ENCODE peak calls at places on chromosomes 11 and 22, in five cellular contexts. M, N, W, U and O are unnamed samples. For H3K4me1, the result is how much of the 10 kb centered on the place peaks cover.

GRCh38 chr11:18748766-18749375 is 22.9 kb upstream of the IGSF22 start:
- DNase-seq in M (no peak), N (no peak), W (no peak), U (no peak), O (no peak)

GRCh38 chr11:44992181-44992582 is 41.5 kb upstream of the TP53I11 start:
- DNase-seq in M (no peak), N (no peak), W (no peak), U (no peak), O (no peak)

GRCh38 chr11:125431009-125431408 is 65.1 kb downstream of the FEZ1 start:
- DNase-seq in M (no peak), N (no peak), W (no peak), U (no peak), O (no peak)

GRCh38 chr11:16876053-16876752 is 137.8 kb downstream of the C11orf58 start:
- DNase-seq in M (no peak), N (no peak), W (no peak), U (no peak), O (no peak)

GRCh38 chr11:117328414-117329010 is 858 bp downstream of the CEP164 start:
- DNase-seq in M (no peak), N (no peak), W (no peak), U (no peak), O (no peak)

GRCh38 chr22:49322861-49323622 is 504.6 kb downstream of the BRD1 start:
- DNase-seq in M (no peak), N (peak), W (no peak), U (no peak), O (peak)

GRCh38 chr11:827146-827860 is 416 bp upstream of the CRACR2B start:
- DNase-seq in M (no peak), N (no peak), W (peak), U (peak), O (no peak)

GRCh38 chr11:30059172-30059815 is 42.5 kb upstream of the KCNA4 start:
- DNase-seq in M (no peak), N (no peak), W (no peak), U (no peak), O (no peak)

GRCh38 chr22:36183446-36183845 is 18.2 kb downstream of the APOL4 start:
- DNase-seq in M (no peak), N (no peak), W (no peak), U (no peak), O (no peak)

GRCh38 chr11:125903753-125904659 is at the start of gene DDX25:
- DNase-seq in M (peak), N (no peak), W (peak), U (no peak), O (no peak)

DNA sequence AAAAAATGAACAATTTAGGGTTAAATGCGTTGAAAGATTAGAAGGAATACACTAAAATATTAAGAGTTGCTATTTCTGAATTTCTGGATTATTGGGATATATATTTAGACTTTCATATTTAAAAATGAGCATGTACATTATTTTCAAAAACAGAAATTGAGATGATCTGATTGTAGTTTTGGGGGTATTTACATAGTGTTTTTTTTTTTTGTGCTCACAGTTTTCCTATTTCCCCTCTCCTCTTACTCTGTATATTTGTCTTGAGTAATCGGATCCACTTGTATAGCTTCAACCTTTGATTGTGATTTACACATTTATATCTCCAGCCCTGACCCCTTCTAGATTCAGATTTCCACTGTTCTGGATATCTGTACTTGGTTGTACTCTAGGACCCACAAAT is 5.3 kb downstream of the USP47 start:
- DNase-seq in M (no peak), N (no peak), W (no peak), U (no peak), O (no peak)
- H3K4me1 ChIP-seq in M (under half), N (under half), W (under half), U (under half), O (half or more)

DNA sequence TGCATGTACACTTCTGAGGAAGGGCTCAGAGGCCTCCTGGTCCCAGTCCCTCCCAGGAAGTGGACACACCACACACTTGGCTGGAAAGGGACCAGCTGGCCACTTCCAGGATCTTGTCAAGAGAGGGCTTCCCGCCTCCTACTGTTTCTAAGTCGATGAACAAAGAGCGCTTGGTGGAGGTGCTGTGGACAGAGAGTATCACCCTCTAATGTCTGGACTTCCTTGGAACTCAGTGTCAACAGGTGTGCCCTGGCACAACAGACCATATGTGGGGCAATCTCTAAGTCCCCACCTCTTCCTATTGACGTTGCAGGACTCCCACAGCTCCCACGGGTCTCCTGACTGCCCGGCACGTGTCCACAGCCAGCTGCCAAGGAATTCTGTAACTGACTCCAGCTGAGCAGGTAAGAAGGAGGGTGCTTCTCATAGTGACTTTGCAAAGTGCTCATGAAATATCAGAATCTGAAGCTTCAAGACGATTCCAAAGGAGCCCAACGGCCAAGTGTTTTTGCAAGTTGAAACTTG is 16.1 kb downstream of the POU2AF1 start:
- DNase-seq in M (no peak), N (no peak), W (no peak), U (no peak), O (peak)
- H3K4me1 ChIP-seq in M (under half), N (under half), W (under half), U (under half), O (under half)

GRCh38 chr11:114199051-114199450 is 97.1 kb upstream of the NNMT start:
- DNase-seq in M (peak), N (no peak), W (no peak), U (no peak), O (no peak)

GRCh38 chr11:114200351-114200750 is 95.8 kb upstream of the NNMT start:
- DNase-seq in M (no peak), N (no peak), W (no peak), U (no peak), O (no peak)

GRCh38 chr11:114196994-114197702 is 99.1 kb upstream of the NNMT start:
- DNase-seq in M (peak), N (no peak), W (no peak), U (peak), O (no peak)

GRCh38 chr11:114195981-114196731 is 100.0 kb upstream of the NNMT start:
- DNase-seq in M (no peak), N (peak), W (no peak), U (no peak), O (peak)

GRCh38 chr11:114197799-114198500 is 98.2 kb upstream of the NNMT start:
- DNase-seq in M (peak), N (peak), W (peak), U (no peak), O (peak)
- H3K4me1 ChIP-seq in M (under half), N (under half), W (under half), U (under half), O (half or more)

GRCh38 chr11:68498313-68498712 is 37.8 kb downstream of the PPP6R3 start:
- DNase-seq in M (no peak), N (no peak), W (no peak), U (no peak), O (no peak)
- H3K4me1 ChIP-seq in M (under half), N (under half), W (under half), U (under half), O (half or more)

DNA sequence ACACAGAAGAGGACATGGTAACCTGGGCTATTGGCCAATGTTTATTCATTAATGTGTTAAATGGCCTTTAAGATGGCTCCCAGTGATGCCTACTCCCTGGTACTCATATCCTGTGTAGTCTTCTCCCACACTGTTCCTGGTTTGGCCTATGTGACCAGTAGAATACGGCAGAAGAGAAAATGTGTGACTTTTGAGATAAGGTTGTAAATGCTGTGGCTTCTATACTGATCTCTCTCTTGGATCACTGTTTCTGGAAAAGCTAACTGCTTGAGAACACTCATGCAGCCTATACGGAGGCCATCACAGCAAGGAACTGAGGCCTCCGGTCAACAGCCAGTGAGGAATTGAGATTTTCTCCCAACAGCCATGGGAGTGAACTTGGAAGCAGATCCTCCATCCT is 24.1 kb downstream of the MAML2 start:
- DNase-seq in M (no peak), N (no peak), W (no peak), U (no peak), O (no peak)
- H3K4me1 ChIP-seq in M (under half), N (under half), W (under half), U (under half), O (half or more)

GRCh38 chr11:121133046-121133445 is 32.0 kb downstream of the TECTA start:
- DNase-seq in M (no peak), N (no peak), W (no peak), U (no peak), O (no peak)
- H3K4me1 ChIP-seq in M (under half), N (under half), W (under half), U (under half), O (under half)